ENCODE peak calls at places on chromosomes 13 and 19, in nine cellular contexts. B, L, Y, A, O, Q, N, U and F are unnamed samples.

GRCh38 chr19:45187421-45188100 is 9.0 kb downstream of the BLOC1S3 start:
- DNase-seq in B (no peak), L (no peak), Y (peak; percentile 31), A (peak; percentile 21), O (no peak), Q (no peak), N (no peak), U (no peak), F (no peak)

GRCh38 chr19:18428837-18429674 is 8.9 kb downstream of the ISYNA1 start:
- DNase-seq in B (peak; percentile 78), L (peak; percentile 79), Y (peak; percentile 90), A (no peak), O (peak; percentile 94), Q (peak; percentile 87), N (peak; percentile 89), U (no peak), F (peak; percentile 85)

GRCh38 chr19:47047931-47048399 is 459 bp downstream of the TMEM160 start:
- DNase-seq in B (peak; percentile 66), L (peak; percentile 85), Y (peak; percentile 85), A (peak; percentile 83), O (peak; percentile 86), Q (peak; percentile 94), N (peak; percentile 87), U (peak; percentile 78), F (peak; percentile 96)

GRCh38 chr13:69950160-69950559 is 157.5 kb upstream of the ATXN8OS start:
- DNase-seq in B (no peak), L (no peak), Y (no peak), A (no peak), O (no peak), Q (no peak), N (no peak), U (no peak), F (no peak)

GRCh38 chr13:27960362-27961226 is 8.5 kb downstream of the CDX2 start:
- DNase-seq in B (no peak), L (no peak), Y (peak; percentile 39), A (peak; percentile 19), O (no peak), Q (no peak), N (no peak), U (peak; percentile 91), F (no peak)

GRCh38 chr19:12715102-12715501 is 8.6 kb downstream of the TNPO2 start:
- DNase-seq in B (no peak), L (no peak), Y (no peak), A (no peak), O (no peak), Q (no peak), N (no peak), U (no peak), F (no peak)

GRCh38 chr19:4624733-4625362 is 14.5 kb upstream of the TNFAIP8L1 start:
- DNase-seq in B (no peak), L (no peak), Y (no peak), A (no peak), O (peak; percentile 32), Q (no peak), N (no peak), U (no peak), F (no peak)

GRCh38 chr19:6738726-6739389 is 622 bp upstream of the TRIP10 start:
- DNase-seq in B (no peak), L (no peak), Y (no peak), A (peak; percentile 38), O (no peak), Q (peak; percentile 75), N (peak; percentile 72), U (no peak), F (peak; percentile 77)

GRCh38 chr19:294819-295686 is 3.9 kb upstream of the PLPP2 start:
- DNase-seq in B (peak; percentile 8), L (no peak), Y (peak; percentile 17), A (peak; percentile 52), O (no peak), Q (no peak), N (no peak), U (peak; percentile 46), F (peak; percentile 56)

GRCh38 chr19:7391218-7391670 is 42.5 kb downstream of the ARHGEF18 start:
- DNase-seq in B (no peak), L (peak; percentile 97), Y (no peak), A (peak; percentile 74), O (no peak), Q (no peak), N (no peak), U (no peak), F (no peak)

GRCh38 chr13:49651775-49652690 is 23.7 kb downstream of the ARL11 start:
- DNase-seq in B (no peak), L (no peak), Y (no peak), A (no peak), O (no peak), Q (no peak), N (no peak), U (no peak), F (no peak)

DNA sequence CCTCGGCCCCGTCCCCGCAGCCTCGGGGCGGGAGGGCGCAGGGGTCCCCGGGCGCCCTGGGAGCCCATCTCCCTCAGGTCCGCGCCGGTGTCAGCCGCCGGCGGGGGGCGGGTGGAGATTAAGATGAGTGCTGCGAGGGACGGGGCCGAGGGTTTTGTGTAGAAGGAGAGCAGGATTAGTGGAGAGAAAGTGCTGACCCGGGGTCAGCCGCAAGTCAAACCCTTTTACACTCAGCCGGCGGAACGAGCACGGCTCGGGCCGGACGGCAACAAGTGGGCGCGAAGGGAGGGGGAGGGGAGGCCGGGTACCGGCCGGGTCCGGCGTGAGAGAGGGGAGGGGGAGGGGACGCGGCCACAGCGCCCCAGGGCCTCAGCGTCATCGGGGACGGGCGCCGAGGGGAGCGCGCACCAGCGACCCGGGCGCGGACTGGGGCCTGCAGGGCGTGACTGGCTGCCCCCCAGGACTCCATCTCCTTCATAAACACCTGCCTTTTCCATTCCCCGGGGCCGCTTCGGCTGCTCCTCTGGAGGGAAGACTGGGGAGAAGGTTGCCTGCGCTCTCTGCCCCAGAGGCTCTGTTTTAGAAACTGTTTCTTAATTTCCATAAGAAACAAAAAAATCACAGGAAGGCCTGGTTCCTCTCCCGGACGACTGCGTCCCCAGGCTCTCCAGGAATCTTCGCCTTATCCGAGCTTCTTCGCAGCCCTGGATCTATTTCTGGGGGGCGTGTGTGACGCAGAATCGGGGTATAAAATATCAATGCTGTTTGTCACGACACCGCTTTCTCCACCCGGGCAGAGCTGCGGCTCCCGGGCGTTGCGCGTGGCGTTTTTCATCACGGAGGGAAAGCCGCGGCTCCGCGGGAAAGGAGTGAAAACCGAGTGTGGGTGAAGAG is 6.5 kb downstream of the SOX1 start:
- DNase-seq in B (no peak), L (no peak), Y (no peak), A (no peak), O (no peak), Q (no peak), N (no peak), U (no peak), F (no peak)
- H3K4me3 ChIP-seq in B (no peak overlapping the region), L (no peak overlapping the region), Y (no peak overlapping the region), A (no peak overlapping the region), O (no peak overlapping the region), Q (no peak overlapping the region), N (no peak overlapping the region), U (no peak overlapping the region), F (no peak overlapping the region)

GRCh38 chr13:32024750-32025149 is 6.8 kb upstream of the FRY start:
- DNase-seq in B (no peak), L (no peak), Y (no peak), A (no peak), O (no peak), Q (no peak), N (no peak), U (no peak), F (no peak)

GRCh38 chr13:32023698-32024097 is 7.9 kb upstream of the FRY start:
- DNase-seq in B (no peak), L (no peak), Y (no peak), A (no peak), O (no peak), Q (no peak), N (no peak), U (no peak), F (no peak)

GRCh38 chr13:32029684-32030083 is 1.9 kb upstream of the FRY start:
- DNase-seq in B (no peak), L (no peak), Y (no peak), A (no peak), O (no peak), Q (no peak), N (no peak), U (no peak), F (no peak)

GRCh38 chr13:32025730-32026129 is 5.8 kb upstream of the FRY start:
- DNase-seq in B (no peak), L (no peak), Y (no peak), A (no peak), O (no peak), Q (no peak), N (no peak), U (no peak), F (no peak)

DNA sequence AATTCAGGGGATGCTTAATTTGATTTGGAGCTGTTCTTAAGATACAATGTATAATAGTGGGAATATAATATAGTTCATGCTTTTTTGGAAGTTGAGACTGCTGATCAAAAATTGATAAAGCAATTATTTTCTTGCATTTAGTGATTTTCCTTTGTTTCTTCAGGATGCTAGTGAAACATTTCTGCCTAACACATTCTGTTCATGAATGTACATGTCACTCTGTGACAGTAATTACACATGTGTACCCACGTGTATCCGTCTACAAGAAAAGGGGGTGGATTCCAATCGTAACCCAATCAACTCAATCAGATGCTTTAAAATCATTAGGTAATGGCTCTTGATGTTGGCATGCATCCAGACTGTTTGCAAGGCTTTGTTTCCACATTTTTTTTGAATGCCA is 5.0 kb upstream of the FRY start:
- DNase-seq in B (no peak), L (no peak), Y (no peak), A (no peak), O (no peak), Q (no peak), N (no peak), U (no peak), F (no peak)
- H3K4me1 ChIP-seq in B (no peaks in the 10 kb centered on the region), L (peaks cover 3% of the 10 kb centered on the region), Y (peaks cover 11% of the 10 kb centered on the region), A (peaks cover 7% of the 10 kb centered on the region), O (peaks cover 10% of the 10 kb centered on the region), Q (no peaks in the 10 kb centered on the region), N (no peaks in the 10 kb centered on the region), U (no peaks in the 10 kb centered on the region), F (no peaks in the 10 kb centered on the region)

GRCh38 chr19:35119091-35119490 is 3.5 kb downstream of the FXYD3 start:
- DNase-seq in B (no peak), L (no peak), Y (no peak), A (no peak), O (no peak), Q (peak; percentile 45), N (no peak), U (no peak), F (no peak)
- H3K4me3 ChIP-seq in B (no peak overlapping the region), L (no peak overlapping the region), Y (no peak overlapping the region), A (no peak overlapping the region), O (no peak overlapping the region), Q (no peak overlapping the region), N (no peak overlapping the region), U (no peak overlapping the region), F (no peak overlapping the region)

DNA sequence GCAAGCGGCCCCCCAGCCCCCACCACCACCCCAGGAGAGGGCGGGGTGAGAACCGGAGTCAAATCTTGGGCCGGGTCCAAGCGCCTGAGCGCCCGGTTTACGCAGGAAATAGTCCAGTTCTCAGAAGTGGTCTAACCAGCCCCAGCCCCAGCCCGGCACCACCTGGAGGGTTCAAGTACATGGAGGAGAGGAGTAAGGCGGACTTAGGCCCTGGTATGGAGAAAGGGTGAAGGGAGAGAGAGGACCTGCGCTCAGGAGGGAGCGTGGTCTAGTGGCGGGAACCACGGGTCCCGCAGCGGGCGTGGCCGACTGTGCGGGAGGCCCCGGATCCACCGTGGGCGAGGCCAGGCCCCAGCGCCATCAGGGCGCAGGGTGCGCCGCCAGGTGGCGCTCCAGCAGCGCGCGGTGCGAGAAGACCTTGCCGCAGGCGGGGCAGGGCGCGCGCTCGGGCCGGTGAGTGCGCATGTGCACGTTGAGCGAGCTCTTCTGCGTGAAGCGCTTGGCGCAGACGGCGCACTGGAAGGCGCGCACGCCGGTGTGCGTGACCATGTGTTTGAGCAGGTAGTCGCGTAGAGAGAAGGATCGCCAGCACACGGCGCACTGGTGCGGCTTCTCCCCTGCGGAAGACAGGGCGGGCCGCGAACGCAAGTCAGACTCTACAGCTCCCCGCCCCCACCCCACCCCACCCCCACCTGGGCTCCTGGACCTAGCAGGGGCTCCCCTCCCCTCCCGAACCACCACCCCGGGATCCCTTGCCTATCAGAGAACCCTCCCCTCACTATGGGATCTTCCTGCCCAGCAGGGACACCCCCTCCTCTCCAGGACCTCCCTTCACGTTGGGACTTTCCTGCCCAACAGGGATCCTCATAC is 2.1 kb upstream of the SLC27A5 start:
- DNase-seq in B (peak; percentile 84), L (peak; percentile 79), Y (peak; percentile 96), A (peak; percentile 69), O (peak; percentile 96), Q (peak; percentile 92), N (peak; percentile 82), U (peak; percentile 94), F (peak; percentile 93)
- H3K4me1 ChIP-seq in B (peaks cover 30% of the 10 kb centered on the region), L (peaks cover 6% of the 10 kb centered on the region), Y (peaks cover 55% of the 10 kb centered on the region), A (peaks cover 6% of the 10 kb centered on the region), O (no peaks in the 10 kb centered on the region), Q (no peaks in the 10 kb centered on the region), N (peaks cover 8% of the 10 kb centered on the region), U (peaks cover 48% of the 10 kb centered on the region), F (peaks cover 30% of the 10 kb centered on the region)